ENCODE peak calls at places on chromosomes 16 and 17, in ten cellular contexts. Y is SW480; P is amygdala; V is posterior cingulate gyrus; C is activated T-cell treated with anti-CD3 and anti-CD28 coated beads, Interleukin-2, amount 50 U/mL, for 72 hours; D is activated naive CD4-positive, alpha-beta T cell treated with anti-CD3 and anti-CD28 coated beads for 36 hours; H is mesothelial cell of epicardium; O is effector memory CD4-positive, alpha-beta T cell; X is dermis blood vessel endothelial cell; K is ELR. I is an unnamed sample.

GRCh38 chr16:15981382-15981781 is 32.0 kb downstream of the ABCC1 start:
- DNase-seq in Y (no peak), P (no peak), V (peak), C (no peak), D (no peak), H (no peak), O (no peak), X (no peak), K (no peak), I (no peak)

GRCh38 chr17:20995164-20995872 is 47.5 kb downstream of the USP22 start:
- DNase-seq in Y (no peak), P (no peak), V (peak), C (no peak), D (no peak), H (no peak), O (no peak), X (no peak), K (no peak), I (no peak)

GRCh38 chr17:45648642-45649041 is 135.5 kb upstream of the CRHR1 start:
- DNase-seq in Y (no peak), P (no peak), V (peak), C (peak), D (peak), H (no peak), O (no peak), X (no peak), K (no peak), I (no peak)

GRCh38 chr16:5851583-5851982 is 754.0 kb upstream of the EEF2KMT start:
- DNase-seq in Y (peak), P (no peak), V (no peak), C (no peak), D (no peak), H (no peak), O (no peak), X (no peak), K (no peak), I (no peak)

GRCh38 chr16:81601008-81601428 is 156.4 kb downstream of the CMIP start:
- DNase-seq in Y (no peak), P (no peak), V (peak), C (no peak), D (no peak), H (no peak), O (no peak), X (peak), K (peak), I (no peak)

GRCh38 chr16:68700120-68700519 is 37.0 kb upstream of the CDH1 start:
- DNase-seq in Y (no peak), P (no peak), V (no peak), C (no peak), D (no peak), H (no peak), O (no peak), X (peak), K (peak), I (no peak)

GRCh38 chr16:83744521-83744981 is 63.2 kb upstream of the HSBP1 start:
- DNase-seq in Y (peak), P (peak), V (peak), C (no peak), D (no peak), H (no peak), O (no peak), X (peak), K (peak), I (peak)

GRCh38 chr16:51155901-51156810 is 5.1 kb upstream of the SALL1 start:
- DNase-seq in Y (no peak), P (no peak), V (peak), C (no peak), D (no peak), H (no peak), O (no peak), X (no peak), K (no peak), I (no peak)

GRCh38 chr17:69857412-69857835 is 217.6 kb upstream of the KCNJ16 start:
- DNase-seq in Y (peak), P (no peak), V (no peak), C (no peak), D (no peak), H (no peak), O (no peak), X (peak), K (peak), I (no peak)

GRCh38 chr16:78669994-78670393 is 570.5 kb downstream of the WWOX start:
- DNase-seq in Y (no peak), P (no peak), V (no peak), C (no peak), D (no peak), H (no peak), O (no peak), X (no peak), K (no peak), I (no peak)

GRCh38 chr16:31143889-31144148 is 6.0 kb downstream of the PRSS36 start:
- DNase-seq in Y (no peak), P (no peak), V (no peak), C (no peak), D (no peak), H (no peak), O (no peak), X (no peak), K (no peak), I (no peak)

GRCh38 chr17:7313890-7314718 is 1.1 kb downstream of the GPS2 start:
- DNase-seq in Y (no peak), P (no peak), V (no peak), C (no peak), D (no peak), H (no peak), O (no peak), X (no peak), K (peak), I (no peak)

GRCh38 chr16:1071561-1072225 is 854 bp upstream of the SSTR5 start:
- DNase-seq in Y (no peak), P (no peak), V (no peak), C (no peak), D (no peak), H (no peak), O (no peak), X (no peak), K (no peak), I (no peak)

GRCh38 chr17:58352843-58353719 is 1.1 kb upstream of the SUPT4H1 start:
- DNase-seq in Y (peak), P (no peak), V (no peak), C (peak), D (peak), H (no peak), O (no peak), X (peak), K (peak), I (no peak)

GRCh38 chr16:53219795-53220194 is 165.0 kb downstream of the CHD9 start:
- DNase-seq in Y (no peak), P (no peak), V (no peak), C (no peak), D (no peak), H (no peak), O (no peak), X (peak), K (peak), I (no peak)

GRCh38 chr16:15897834-15898254 is 9.4 kb upstream of the CEP20 start:
- DNase-seq in Y (no peak), P (no peak), V (no peak), C (peak), D (peak), H (no peak), O (no peak), X (no peak), K (peak), I (no peak)

I was measured in suprapubic skin.